ENCODE peak calls at places on chromosomes 5 and 9, in five cellular contexts. One of them, this sample, is unnamed.
A peak's percentile ranks its signal among the peaks of the same experiment; 100 is the strongest.

GRCh38 chr9:99433555-99433954 is 211.5 kb downstream of the SEC61B start:
- DNase-seq in neuronal stem cell: no peak
- DNase-seq in H1: peak; percentile 13
- DNase-seq in mesenchymal stem cell: peak; percentile 95
- DNase-seq in H9: no peak
- DNase-seq in this sample: peak; percentile 72

GRCh38 chr5:378976-379742 is 57.6 kb downstream of the AHRR start:
- DNase-seq in H9: peak; percentile 19
- DNase-seq in neuronal stem cell: no peak
- DNase-seq in H1: no peak
- DNase-seq in mesenchymal stem cell: peak; percentile 71
- DNase-seq in this sample: peak; percentile 34

GRCh38 chr5:75040973-75041372 is 11.4 kb downstream of the GCNT4 start:
- DNase-seq in H9: no peak
- DNase-seq in mesenchymal stem cell: no peak
- DNase-seq in H1: no peak
- DNase-seq in neuronal stem cell: no peak
- DNase-seq in this sample: no peak

GRCh38 chr5:137753227-137753985 is 757 bp downstream of the HNRNPA0 start:
- DNase-seq in H1: no peak
- DNase-seq in neuronal stem cell: peak; percentile 11
- DNase-seq in H9: no peak
- DNase-seq in mesenchymal stem cell: no peak
- DNase-seq in this sample: peak; percentile 18

GRCh38 chr9:91066042-91066415 is 264.4 kb downstream of the SYK start:
- DNase-seq in H9: no peak
- DNase-seq in neuronal stem cell: no peak
- DNase-seq in mesenchymal stem cell: no peak
- DNase-seq in H1: no peak
- DNase-seq in this sample: no peak

GRCh38 chr5:141260458-141261237 is 15.5 kb downstream of the PCDHB15 start:
- DNase-seq in H1: no peak
- DNase-seq in mesenchymal stem cell: peak; percentile 26
- DNase-seq in neuronal stem cell: peak; percentile 2
- DNase-seq in H9: no peak
- DNase-seq in this sample: no peak

GRCh38 chr9:123927625-123928308 is 2.2 kb downstream of the DENND1A start:
- DNase-seq in neuronal stem cell: no peak
- DNase-seq in H9: no peak
- DNase-seq in H1: no peak
- DNase-seq in mesenchymal stem cell: peak; percentile 77
- DNase-seq in this sample: peak; percentile 84

GRCh38 chr9:120477534-120478001 is 102.4 kb downstream of the CDK5RAP2 start:
- DNase-seq in H9: peak; percentile 72
- DNase-seq in neuronal stem cell: peak; percentile 43
- DNase-seq in H1: peak; percentile 29
- DNase-seq in mesenchymal stem cell: peak; percentile 63
- DNase-seq in this sample: peak; percentile 72

GRCh38 chr9:38309324-38310195 is 82.9 kb upstream of the ALDH1B1 start:
- DNase-seq in mesenchymal stem cell: peak; percentile 8
- DNase-seq in H9: no peak
- DNase-seq in neuronal stem cell: no peak
- DNase-seq in H1: no peak
- DNase-seq in this sample: no peak

GRCh38 chr5:158722940-158723339 is 376.8 kb downstream of the EBF1 start:
- DNase-seq in H9: peak; percentile 67
- DNase-seq in neuronal stem cell: no peak
- DNase-seq in mesenchymal stem cell: no peak
- DNase-seq in H1: peak; percentile 47
- DNase-seq in this sample: no peak

GRCh38 chr9:84996716-84997115 is 327.2 kb downstream of the NTRK2 start:
- DNase-seq in mesenchymal stem cell: no peak
- DNase-seq in H1: no peak
- DNase-seq in neuronal stem cell: no peak
- DNase-seq in H9: no peak
- DNase-seq in this sample: no peak

GRCh38 chr9:83432104-83432627 is 106.0 kb downstream of the FRMD3 start:
- DNase-seq in H1: peak; percentile 27
- DNase-seq in neuronal stem cell: peak; percentile 18
- DNase-seq in H9: peak; percentile 65
- DNase-seq in mesenchymal stem cell: no peak
- DNase-seq in this sample: peak; percentile 9

GRCh38 chr9:101569736-101570501 is 24.9 kb downstream of the PPP3R2 start:
- DNase-seq in H9: no peak
- DNase-seq in H1: no peak
- DNase-seq in neuronal stem cell: no peak
- DNase-seq in mesenchymal stem cell: no peak
- DNase-seq in this sample: no peak

GRCh38 chr9:128056887-128057723 is 10.0 kb downstream of the NAIF1 start:
- DNase-seq in H9: peak; percentile 66
- DNase-seq in H1: no peak
- DNase-seq in mesenchymal stem cell: peak; percentile 52
- DNase-seq in neuronal stem cell: no peak
- DNase-seq in this sample: no peak

GRCh38 chr9:76699966-76700365 is 64.3 kb upstream of the PCA3 start:
- DNase-seq in mesenchymal stem cell: peak; percentile 26
- DNase-seq in H1: no peak
- DNase-seq in H9: no peak
- DNase-seq in neuronal stem cell: no peak
- DNase-seq in this sample: no peak

GRCh38 chr9:125293134-125293533 is 31.5 kb downstream of the GAPVD1 start:
- DNase-seq in H9: no peak
- DNase-seq in H1: no peak
- DNase-seq in mesenchymal stem cell: no peak
- DNase-seq in neuronal stem cell: no peak
- DNase-seq in this sample: no peak

GRCh38 chr5:133467325-133467700 is 145.0 kb downstream of the FSTL4 start:
- DNase-seq in mesenchymal stem cell: no peak
- DNase-seq in H1: no peak
- DNase-seq in neuronal stem cell: no peak
- DNase-seq in H9: no peak
- DNase-seq in this sample: no peak

GRCh38 chr5:87944553-87945320 is 323.9 kb downstream of the TMEM161B start:
- DNase-seq in neuronal stem cell: peak; percentile 92
- DNase-seq in H1: peak; percentile 68
- DNase-seq in H9: peak; percentile 76
- DNase-seq in mesenchymal stem cell: no peak
- DNase-seq in this sample: no peak

GRCh38 chr5:134945041-134945440 is 22.7 kb upstream of the CATSPER3 start:
- DNase-seq in mesenchymal stem cell: no peak
- DNase-seq in H9: no peak
- DNase-seq in H1: no peak
- DNase-seq in neuronal stem cell: no peak
- DNase-seq in this sample: no peak

GRCh38 chr5:134976841-134977240 is 9.1 kb downstream of the CATSPER3 start:
- DNase-seq in mesenchymal stem cell: no peak
- DNase-seq in neuronal stem cell: no peak
- DNase-seq in H9: no peak
- DNase-seq in H1: no peak
- DNase-seq in this sample: no peak

GRCh38 chr9:98171176-98171925 is 21.1 kb downstream of the CORO2A start:
- DNase-seq in neuronal stem cell: no peak
- DNase-seq in H1: no peak
- DNase-seq in mesenchymal stem cell: no peak
- DNase-seq in H9: no peak
- DNase-seq in this sample: no peak

GRCh38 chr5:42991477-42992034 is 48.6 kb downstream of the ANXA2R start:
- DNase-seq in H9: peak; percentile 32
- DNase-seq in neuronal stem cell: no peak
- DNase-seq in H1: no peak
- DNase-seq in mesenchymal stem cell: no peak
- DNase-seq in this sample: no peak

GRCh38 chr5:159071382-159071781 is 28.3 kb downstream of the EBF1 start:
- DNase-seq in H1: no peak
- DNase-seq in mesenchymal stem cell: no peak
- DNase-seq in H9: no peak
- DNase-seq in neuronal stem cell: no peak
- DNase-seq in this sample: no peak

GRCh38 chr9:115615821-115616665 is 498.1 kb upstream of the TNC start:
- DNase-seq in H1: no peak
- DNase-seq in mesenchymal stem cell: peak; percentile 78
- DNase-seq in H9: no peak
- DNase-seq in neuronal stem cell: no peak
- DNase-seq in this sample: peak; percentile 82

GRCh38 chr9:88460583-88461332 is 72.5 kb downstream of the SPIN1 start:
- DNase-seq in neuronal stem cell: peak; percentile 61
- DNase-seq in H9: no peak
- DNase-seq in H1: no peak
- DNase-seq in mesenchymal stem cell: no peak
- DNase-seq in this sample: peak; percentile 88

GRCh38 chr5:115214541-115214940 is 44.8 kb upstream of the TRIM36 start:
- DNase-seq in H1: no peak
- DNase-seq in neuronal stem cell: no peak
- DNase-seq in H9: no peak
- DNase-seq in mesenchymal stem cell: peak; percentile 69
- DNase-seq in this sample: no peak
- H2BK12ac ChIP-seq in H1: no peak overlapping the region
- H2BK12ac ChIP-seq in neuronal stem cell: no peak overlapping the region
- H2BK12ac ChIP-seq in H9: no peak overlapping the region
- H2BK12ac ChIP-seq in mesenchymal stem cell: no peak overlapping the region
- H2BK12ac ChIP-seq in this sample: no peak overlapping the region

GRCh38 chr5:171574374-171574773 is 154.9 kb downstream of the FGF18 start:
- DNase-seq in mesenchymal stem cell: no peak
- DNase-seq in neuronal stem cell: no peak
- DNase-seq in H9: no peak
- DNase-seq in H1: no peak
- DNase-seq in this sample: no peak

GRCh38 chr5:171577940-171578856 is 158.8 kb downstream of the FGF18 start:
- DNase-seq in neuronal stem cell: peak; percentile 55
- DNase-seq in H1: no peak
- DNase-seq in H9: no peak
- DNase-seq in mesenchymal stem cell: peak; percentile 1
- DNase-seq in this sample: no peak

GRCh38 chr5:171577042-171577441 is 157.6 kb downstream of the FGF18 start:
- DNase-seq in H9: no peak
- DNase-seq in H1: no peak
- DNase-seq in mesenchymal stem cell: no peak
- DNase-seq in neuronal stem cell: no peak
- DNase-seq in this sample: no peak

GRCh38 chr5:171573451-171574160 is 154.2 kb downstream of the FGF18 start:
- DNase-seq in mesenchymal stem cell: no peak
- DNase-seq in H1: no peak
- DNase-seq in H9: no peak
- DNase-seq in neuronal stem cell: no peak
- DNase-seq in this sample: no peak

DNA sequence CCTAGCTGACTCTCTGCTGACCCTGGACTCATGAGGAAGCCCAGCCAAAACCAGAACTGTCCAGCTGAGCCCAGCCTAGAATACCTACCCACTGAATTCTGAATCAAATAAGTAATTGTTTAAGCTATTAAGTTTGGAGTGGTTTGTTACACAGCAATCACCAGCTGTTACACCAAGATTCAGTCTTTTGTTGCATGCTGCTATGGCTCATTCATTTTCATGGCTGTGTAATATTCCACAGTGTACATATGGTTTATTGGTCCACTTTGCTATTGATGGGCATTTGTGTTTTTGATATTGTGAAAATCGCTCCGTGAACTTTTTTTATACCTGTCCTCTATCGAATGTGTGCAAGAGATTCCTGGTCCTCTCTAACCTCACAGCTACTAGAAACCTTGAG is 156.4 kb downstream of the FGF18 start:
- DNase-seq in H1: no peak
- DNase-seq in H9: no peak
- DNase-seq in neuronal stem cell: no peak
- DNase-seq in mesenchymal stem cell: no peak
- DNase-seq in this sample: no peak
- H2BK12ac ChIP-seq in H1: no peak overlapping the region
- H2BK12ac ChIP-seq in H9: no peak overlapping the region
- H2BK12ac ChIP-seq in neuronal stem cell: no peak overlapping the region
- H2BK12ac ChIP-seq in mesenchymal stem cell: no peak overlapping the region
- H2BK12ac ChIP-seq in this sample: no peak overlapping the region

DNA sequence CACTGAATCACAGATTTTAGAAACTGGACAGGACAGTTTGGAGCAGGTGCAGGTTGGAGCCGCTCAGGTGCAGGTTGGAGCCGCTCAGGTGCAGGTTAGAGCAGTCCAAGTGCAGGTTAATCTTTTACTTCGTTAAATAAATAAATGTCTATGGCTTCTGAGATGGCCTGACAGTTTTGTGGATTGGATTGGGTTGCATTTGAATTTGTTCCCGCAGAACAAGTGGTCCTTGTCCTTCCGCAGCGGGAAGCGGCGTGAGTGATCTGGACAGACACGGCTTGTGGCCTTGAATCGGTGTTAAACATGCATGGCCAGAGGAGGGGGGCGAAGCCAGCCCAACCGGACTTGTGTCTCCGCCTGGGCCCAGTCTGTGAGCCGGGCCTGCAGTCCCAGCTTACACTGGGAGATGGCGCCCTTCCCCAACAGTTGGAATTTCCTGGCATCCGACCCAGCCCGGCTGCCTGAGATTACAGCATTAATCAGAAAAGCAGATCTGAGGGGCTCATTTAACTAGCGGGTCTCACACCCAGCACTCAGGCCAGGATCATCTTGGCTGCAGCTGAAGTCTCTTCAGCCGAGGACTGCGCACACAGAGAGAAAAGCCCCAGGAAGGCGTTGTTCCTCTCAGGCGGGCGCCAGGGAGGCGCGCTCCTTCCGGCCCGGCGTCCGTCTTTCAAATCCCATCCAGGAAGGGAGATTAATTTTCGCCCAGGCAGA is 1.5 kb upstream of the OLFM1 start:
- DNase-seq in mesenchymal stem cell: peak; percentile 48
- DNase-seq in neuronal stem cell: peak; percentile 81
- DNase-seq in H1: peak; percentile 65
- DNase-seq in H9: peak; percentile 87
- DNase-seq in this sample: peak; percentile 58
- H2BK12ac ChIP-seq in mesenchymal stem cell: no peak overlapping the region
- H2BK12ac ChIP-seq in neuronal stem cell: no peak overlapping the region
- H2BK12ac ChIP-seq in H1: no peak overlapping the region
- H2BK12ac ChIP-seq in H9: no peak overlapping the region
- H2BK12ac ChIP-seq in this sample: no peak overlapping the region

GRCh38 chr5:54519083-54519541 is 1.6 kb downstream of the SNX18 start:
- DNase-seq in mesenchymal stem cell: no peak
- DNase-seq in neuronal stem cell: no peak
- DNase-seq in H9: no peak
- DNase-seq in H1: no peak
- DNase-seq in this sample: no peak
- H2BK12ac ChIP-seq in mesenchymal stem cell: peak overlapping the region; percentile 59
- H2BK12ac ChIP-seq in neuronal stem cell: no peak overlapping the region
- H2BK12ac ChIP-seq in H9: no peak overlapping the region
- H2BK12ac ChIP-seq in H1: peak overlapping the region; percentile 55
- H2BK12ac ChIP-seq in this sample: no peak overlapping the region

GRCh38 chr5:73514418-73514817 is 16.2 kb downstream of the BTF3 start:
- DNase-seq in mesenchymal stem cell: no peak
- DNase-seq in neuronal stem cell: no peak
- DNase-seq in H1: no peak
- DNase-seq in H9: no peak
- DNase-seq in this sample: no peak
- H2BK12ac ChIP-seq in mesenchymal stem cell: no peak overlapping the region
- H2BK12ac ChIP-seq in neuronal stem cell: no peak overlapping the region
- H2BK12ac ChIP-seq in H1: no peak overlapping the region
- H2BK12ac ChIP-seq in H9: no peak overlapping the region
- H2BK12ac ChIP-seq in this sample: no peak overlapping the region

DNA sequence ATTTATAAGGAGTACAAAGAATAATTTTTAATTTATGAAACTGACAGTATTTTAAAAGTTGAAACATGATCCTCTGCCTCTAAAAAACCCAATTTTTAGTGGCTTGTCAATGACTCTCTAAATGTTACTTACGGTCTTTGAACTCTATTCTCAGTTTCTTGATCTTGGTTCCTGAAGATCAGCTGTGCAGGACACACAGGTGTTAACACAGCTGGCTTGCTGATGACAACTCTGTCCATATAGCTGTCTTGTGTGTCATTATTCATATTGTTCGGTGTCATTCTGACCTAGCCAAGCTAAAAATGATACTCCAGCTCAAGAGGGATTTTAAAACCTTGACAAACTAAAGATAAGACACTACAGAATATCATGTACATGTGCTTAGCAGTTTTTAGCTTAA is 314.5 kb downstream of the CCDC171 start:
- DNase-seq in mesenchymal stem cell: no peak
- DNase-seq in H9: no peak
- DNase-seq in H1: no peak
- DNase-seq in neuronal stem cell: no peak
- DNase-seq in this sample: no peak
- H2BK12ac ChIP-seq in mesenchymal stem cell: no peak overlapping the region
- H2BK12ac ChIP-seq in H9: no peak overlapping the region
- H2BK12ac ChIP-seq in H1: no peak overlapping the region
- H2BK12ac ChIP-seq in neuronal stem cell: no peak overlapping the region
- H2BK12ac ChIP-seq in this sample: no peak overlapping the region

This sample was measured in trophoblast cell.